ENCODE peak calls at places on chromosomes 11 and 22, in four cellular contexts. I is HepG2, Y is WTC11, S is K562. V is an unnamed sample.

GRCh38 chr22:32810241-32811133 is 9.0 kb downstream of the TIMP3 start:
- DNase-seq in I (no peak), Y (peak), S (no peak), V (no peak)

GRCh38 chr11:73189315-73189714 is 28.8 kb upstream of the P2RY2 start:
- DNase-seq in I (no peak), Y (no peak), S (no peak), V (no peak)

GRCh38 chr11:8683115-8683807 is 669 bp downstream of the RPL27A start:
- DNase-seq in I (no peak), Y (no peak), S (no peak), V (no peak)

GRCh38 chr11:130762342-130763037 is 153.8 kb downstream of the SNX19 start:
- DNase-seq in I (no peak), Y (no peak), S (no peak), V (no peak)

GRCh38 chr11:17537261-17537660 is 7.0 kb downstream of the USH1C start:
- DNase-seq in I (no peak), Y (no peak), S (no peak), V (no peak)

GRCh38 chr11:75655619-75656018 is 13.2 kb downstream of the MAP6 start:
- DNase-seq in I (no peak), Y (no peak), S (no peak), V (no peak)

GRCh38 chr11:460331-461199 is 10.5 kb downstream of the PTDSS2 start:
- DNase-seq in I (no peak), Y (no peak), S (peak), V (no peak)

GRCh38 chr11:65425971-65426838 is 3.6 kb downstream of the NEAT1 start:
- DNase-seq in I (no peak), Y (no peak), S (no peak), V (no peak)

GRCh38 chr11:35216962-35217667 is 78.1 kb downstream of the CD44 start:
- DNase-seq in I (peak), Y (no peak), S (no peak), V (no peak)

GRCh38 chr22:45604239-45604711 is 67.4 kb upstream of the ATXN10 start:
- DNase-seq in I (no peak), Y (no peak), S (no peak), V (no peak)
- TF ChIP-seq FOXJ3 in I (no peak), Y (no peak), S (no peak), V (no peak)

GRCh38 chr11:129412501-129412900 is 36.9 kb downstream of the BARX2 start:
- DNase-seq in I (no peak), Y (peak), S (peak), V (no peak)

GRCh38 chr11:129414144-129414876 is 38.7 kb downstream of the BARX2 start:
- DNase-seq in I (no peak), Y (no peak), S (no peak), V (no peak)

GRCh38 chr11:129410561-129410960 is 34.9 kb downstream of the BARX2 start:
- DNase-seq in I (no peak), Y (no peak), S (no peak), V (no peak)

GRCh38 chr11:129408865-129409444 is 33.3 kb downstream of the BARX2 start:
- DNase-seq in I (no peak), Y (no peak), S (no peak), V (no peak)
- TF ChIP-seq FOXJ3 in I (no peak), Y (no peak), S (no peak), V (no peak)

GRCh38 chr11:29334781-29335140 is 682.1 kb downstream of the KCNA4 start:
- DNase-seq in I (no peak), Y (no peak), S (no peak), V (no peak)
- TF ChIP-seq FOXJ3 in I (no peak), Y (no peak), S (no peak), V (no peak)

GRCh38 chr11:59226396-59226795 is 13.7 kb upstream of the MPEG1 start:
- DNase-seq in I (no peak), Y (no peak), S (no peak), V (no peak)
- TF ChIP-seq FOXJ3 in I (no peak), Y (no peak), S (no peak), V (no peak)

GRCh38 chr11:79189055-79189454 is 251.8 kb downstream of the TENM4 start:
- DNase-seq in I (no peak), Y (no peak), S (no peak), V (no peak)

GRCh38 chr11:79189604-79190003 is 251.2 kb downstream of the TENM4 start:
- DNase-seq in I (no peak), Y (no peak), S (no peak), V (no peak)

GRCh38 chr11:79195209-79195608 is 245.6 kb downstream of the TENM4 start:
- DNase-seq in I (no peak), Y (no peak), S (no peak), V (no peak)

GRCh38 chr11:79193663-79194062 is 247.2 kb downstream of the TENM4 start:
- DNase-seq in I (no peak), Y (no peak), S (no peak), V (no peak)

GRCh38 chr11:79192836-79193235 is 248.0 kb downstream of the TENM4 start:
- DNase-seq in I (no peak), Y (no peak), S (no peak), V (no peak)
- TF ChIP-seq FOXJ3 in I (no peak), Y (no peak), S (no peak), V (no peak)

GRCh38 chr11:111967651-111968050 is 30.5 kb downstream of the DIXDC1 start:
- DNase-seq in I (no peak), Y (no peak), S (no peak), V (no peak)

GRCh38 chr11:111961389-111962300 is 24.5 kb downstream of the DIXDC1 start:
- DNase-seq in I (no peak), Y (no peak), S (no peak), V (no peak)

GRCh38 chr11:111960916-111961315 is 23.8 kb downstream of the DIXDC1 start:
- DNase-seq in I (no peak), Y (peak), S (no peak), V (no peak)

GRCh38 chr11:111966678-111967077 is 29.5 kb downstream of the DIXDC1 start:
- DNase-seq in I (no peak), Y (no peak), S (no peak), V (no peak)

DNA sequence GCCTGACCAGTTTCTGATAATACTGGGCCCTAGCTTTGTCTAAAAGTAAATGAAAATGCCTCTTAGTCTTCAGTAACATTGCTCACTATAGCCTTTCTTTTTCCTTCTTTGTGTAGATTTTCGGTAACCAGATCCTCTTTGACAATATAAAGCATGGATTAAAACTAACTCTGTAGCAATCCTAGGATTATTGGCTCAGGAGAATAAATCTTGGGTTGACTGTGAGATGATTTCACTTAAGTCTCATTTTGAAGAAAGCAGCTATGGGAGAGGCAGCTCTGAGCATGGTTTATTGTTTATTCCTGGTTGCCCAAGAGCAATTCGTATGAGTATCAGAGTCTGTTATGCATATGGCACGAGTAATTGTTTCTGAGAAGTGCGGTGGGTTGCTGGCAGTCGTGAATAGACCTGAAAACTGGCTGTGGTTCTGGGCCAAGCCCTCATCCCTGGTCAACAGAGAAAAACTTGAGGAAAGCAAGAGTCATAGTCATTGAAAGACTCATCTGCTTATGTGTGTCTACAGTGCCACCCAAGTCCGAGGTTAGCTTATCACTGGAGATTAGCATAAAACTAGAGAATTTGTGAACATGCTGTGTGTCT is 26.7 kb downstream of the DIXDC1 start:
- DNase-seq in I (no peak), Y (no peak), S (no peak), V (no peak)
- TF ChIP-seq FOXJ3 in I (no peak), Y (no peak), S (no peak), V (no peak)

DNA sequence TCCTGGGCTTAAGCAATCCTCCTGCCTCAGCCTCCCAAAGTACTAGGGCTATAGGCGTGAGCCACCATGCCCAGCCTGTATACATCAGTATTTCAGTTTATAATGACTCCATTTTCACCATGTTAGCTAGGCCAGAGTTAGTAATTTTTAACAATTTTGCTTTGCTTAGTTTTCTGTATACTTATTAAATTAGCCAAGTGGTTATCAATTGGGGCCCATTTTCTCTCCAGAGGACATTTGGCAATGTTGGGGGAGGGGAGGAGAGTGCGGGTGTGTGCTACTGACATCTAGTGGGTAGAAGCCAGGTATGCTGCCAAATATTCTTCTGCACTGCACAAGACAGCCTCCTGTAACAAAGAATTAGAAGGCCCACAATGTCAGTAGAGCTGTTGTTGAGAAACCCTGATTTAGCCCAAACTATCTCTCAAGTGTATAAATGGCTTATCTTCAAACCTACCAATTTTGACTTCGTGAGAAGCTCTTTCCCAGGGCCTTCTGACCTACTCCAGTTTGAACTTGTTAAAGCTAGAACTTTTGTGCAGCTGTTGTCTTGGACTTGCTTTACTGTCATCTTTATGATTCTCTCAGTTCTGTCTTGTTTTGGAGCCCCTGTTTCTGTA is 7.5 kb downstream of the USP47 start:
- DNase-seq in I (peak), Y (peak), S (peak), V (peak)
- TF ChIP-seq FOXJ3 in I (no peak), Y (no peak), S (no peak), V (no peak)

GRCh38 chr11:44348721-44349120 is 38.8 kb upstream of the ALX4 start:
- DNase-seq in I (no peak), Y (no peak), S (no peak), V (no peak)

GRCh38 chr11:44351006-44351660 is 41.2 kb upstream of the ALX4 start:
- DNase-seq in I (no peak), Y (no peak), S (no peak), V (no peak)

GRCh38 chr11:44349328-44349727 is 39.4 kb upstream of the ALX4 start:
- DNase-seq in I (no peak), Y (no peak), S (no peak), V (no peak)

GRCh38 chr11:44348114-44348513 is 38.2 kb upstream of the ALX4 start:
- DNase-seq in I (no peak), Y (no peak), S (no peak), V (no peak)

GRCh38 chr11:44351898-44352498 is 42.1 kb upstream of the ALX4 start:
- DNase-seq in I (no peak), Y (no peak), S (peak), V (peak)
- TF ChIP-seq FOXJ3 in I (no peak), Y (no peak), S (no peak), V (no peak)

GRCh38 chr11:5712507-5712906 is 22.9 kb downstream of the TRIM22 start:
- DNase-seq in I (no peak), Y (no peak), S (peak), V (no peak)
- TF ChIP-seq FOXJ3 in I (no peak), Y (no peak), S (no peak), V (no peak)

GRCh38 chr22:28333106-28333505 is 346.5 kb downstream of the TTC28 start:
- DNase-seq in I (no peak), Y (no peak), S (no peak), V (no peak)

GRCh38 chr22:28328751-28329150 is 350.9 kb downstream of the TTC28 start:
- DNase-seq in I (no peak), Y (no peak), S (no peak), V (no peak)

GRCh38 chr22:28332410-28332809 is 347.2 kb downstream of the TTC28 start:
- DNase-seq in I (no peak), Y (no peak), S (no peak), V (no peak)

GRCh38 chr22:28329582-28330073 is 350.0 kb downstream of the TTC28 start:
- DNase-seq in I (no peak), Y (no peak), S (no peak), V (no peak)
- TF ChIP-seq FOXJ3 in I (no peak), Y (no peak), S (no peak), V (no peak)

V was measured in SK-N-SH.